ENCODE peak calls at places on chromosomes 2 and 18, in eight cellular contexts. One of them, this sample, is unnamed.
A peak's percentile ranks its signal among the peaks of the same experiment; 100 is the strongest.

GRCh38 chr18:22711381-22711717 is 221.8 kb upstream of the RBBP8 start:
- DNase-seq in stimulated activated naive CD8-positive, alpha-beta T cell treated with anti-CD3 and anti-CD28 coated beads, Interleukin-15, amount 100 ng/mL, for 72 hours: no peak
- DNase-seq in stimulated activated naive CD4-positive, alpha-beta T cell: no peak
- DNase-seq in NCI-H1930: no peak
- DNase-seq in activated CD4-positive, alpha-beta T cell treated with anti-CD3 and anti-CD28 coated beads, Interleukin-2, amount 50 U/mL, for 1 hour: no peak
- DNase-seq in HuH-7.5: no peak
- DNase-seq in cerebellar cortex: no peak
- DNase-seq in HCT116: no peak
- DNase-seq in this sample: no peak

GRCh38 chr2:12602661-12603060 is 114.1 kb upstream of the TRIB2 start:
- DNase-seq in stimulated activated naive CD8-positive, alpha-beta T cell treated with anti-CD3 and anti-CD28 coated beads, Interleukin-15, amount 100 ng/mL, for 72 hours: no peak
- DNase-seq in stimulated activated naive CD4-positive, alpha-beta T cell: no peak
- DNase-seq in NCI-H1930: no peak
- DNase-seq in activated CD4-positive, alpha-beta T cell treated with anti-CD3 and anti-CD28 coated beads, Interleukin-2, amount 50 U/mL, for 1 hour: no peak
- DNase-seq in HuH-7.5: no peak
- DNase-seq in cerebellar cortex: no peak
- DNase-seq in HCT116: no peak
- DNase-seq in this sample: no peak

GRCh38 chr2:241184901-241185300 is 3.6 kb upstream of the ANO7 start:
- DNase-seq in stimulated activated naive CD8-positive, alpha-beta T cell treated with anti-CD3 and anti-CD28 coated beads, Interleukin-15, amount 100 ng/mL, for 72 hours: no peak
- DNase-seq in stimulated activated naive CD4-positive, alpha-beta T cell: no peak
- DNase-seq in NCI-H1930: no peak
- DNase-seq in activated CD4-positive, alpha-beta T cell treated with anti-CD3 and anti-CD28 coated beads, Interleukin-2, amount 50 U/mL, for 1 hour: no peak
- DNase-seq in HuH-7.5: no peak
- DNase-seq in cerebellar cortex: no peak
- DNase-seq in HCT116: no peak
- DNase-seq in this sample: no peak

GRCh38 chr2:47735046-47735445 is 47.9 kb upstream of the MSH6 start:
- DNase-seq in stimulated activated naive CD8-positive, alpha-beta T cell treated with anti-CD3 and anti-CD28 coated beads, Interleukin-15, amount 100 ng/mL, for 72 hours: no peak
- DNase-seq in stimulated activated naive CD4-positive, alpha-beta T cell: no peak
- DNase-seq in NCI-H1930: no peak
- DNase-seq in activated CD4-positive, alpha-beta T cell treated with anti-CD3 and anti-CD28 coated beads, Interleukin-2, amount 50 U/mL, for 1 hour: no peak
- DNase-seq in HuH-7.5: no peak
- DNase-seq in cerebellar cortex: peak; percentile 16
- DNase-seq in HCT116: no peak
- DNase-seq in this sample: no peak

GRCh38 chr2:98121149-98121548 is 34.2 kb downstream of the VWA3B start:
- DNase-seq in stimulated activated naive CD8-positive, alpha-beta T cell treated with anti-CD3 and anti-CD28 coated beads, Interleukin-15, amount 100 ng/mL, for 72 hours: no peak
- DNase-seq in stimulated activated naive CD4-positive, alpha-beta T cell: no peak
- DNase-seq in NCI-H1930: no peak
- DNase-seq in activated CD4-positive, alpha-beta T cell treated with anti-CD3 and anti-CD28 coated beads, Interleukin-2, amount 50 U/mL, for 1 hour: no peak
- DNase-seq in HuH-7.5: no peak
- DNase-seq in cerebellar cortex: no peak
- DNase-seq in HCT116: no peak
- DNase-seq in this sample: peak; percentile 38

GRCh38 chr18:6866552-6866951 is 137.0 kb downstream of the ARHGAP28 start:
- DNase-seq in stimulated activated naive CD8-positive, alpha-beta T cell treated with anti-CD3 and anti-CD28 coated beads, Interleukin-15, amount 100 ng/mL, for 72 hours: no peak
- DNase-seq in stimulated activated naive CD4-positive, alpha-beta T cell: no peak
- DNase-seq in NCI-H1930: peak; percentile 78
- DNase-seq in activated CD4-positive, alpha-beta T cell treated with anti-CD3 and anti-CD28 coated beads, Interleukin-2, amount 50 U/mL, for 1 hour: no peak
- DNase-seq in HuH-7.5: no peak
- DNase-seq in cerebellar cortex: no peak
- DNase-seq in HCT116: no peak
- DNase-seq in this sample: no peak

GRCh38 chr18:37254256-37254880 is 311.2 kb downstream of the CELF4 start:
- DNase-seq in stimulated activated naive CD8-positive, alpha-beta T cell treated with anti-CD3 and anti-CD28 coated beads, Interleukin-15, amount 100 ng/mL, for 72 hours: no peak
- DNase-seq in stimulated activated naive CD4-positive, alpha-beta T cell: no peak
- DNase-seq in NCI-H1930: no peak
- DNase-seq in activated CD4-positive, alpha-beta T cell treated with anti-CD3 and anti-CD28 coated beads, Interleukin-2, amount 50 U/mL, for 1 hour: no peak
- DNase-seq in HuH-7.5: no peak
- DNase-seq in cerebellar cortex: peak; percentile 36
- DNase-seq in HCT116: no peak
- DNase-seq in this sample: no peak

GRCh38 chr2:118786691-118787090 is 60.8 kb downstream of the EN1 start:
- DNase-seq in stimulated activated naive CD8-positive, alpha-beta T cell treated with anti-CD3 and anti-CD28 coated beads, Interleukin-15, amount 100 ng/mL, for 72 hours: no peak
- DNase-seq in stimulated activated naive CD4-positive, alpha-beta T cell: no peak
- DNase-seq in NCI-H1930: no peak
- DNase-seq in activated CD4-positive, alpha-beta T cell treated with anti-CD3 and anti-CD28 coated beads, Interleukin-2, amount 50 U/mL, for 1 hour: no peak
- DNase-seq in HuH-7.5: no peak
- DNase-seq in cerebellar cortex: no peak
- DNase-seq in HCT116: no peak
- DNase-seq in this sample: no peak

GRCh38 chr2:54464334-54464733 is 8.2 kb downstream of the SPTBN1 start:
- DNase-seq in stimulated activated naive CD8-positive, alpha-beta T cell treated with anti-CD3 and anti-CD28 coated beads, Interleukin-15, amount 100 ng/mL, for 72 hours: no peak
- DNase-seq in stimulated activated naive CD4-positive, alpha-beta T cell: no peak
- DNase-seq in NCI-H1930: no peak
- DNase-seq in activated CD4-positive, alpha-beta T cell treated with anti-CD3 and anti-CD28 coated beads, Interleukin-2, amount 50 U/mL, for 1 hour: no peak
- DNase-seq in HuH-7.5: no peak
- DNase-seq in cerebellar cortex: no peak
- DNase-seq in HCT116: no peak
- DNase-seq in this sample: no peak

GRCh38 chr2:238875161-238875530 is 27.3 kb downstream of the TWIST2 start:
- DNase-seq in stimulated activated naive CD8-positive, alpha-beta T cell treated with anti-CD3 and anti-CD28 coated beads, Interleukin-15, amount 100 ng/mL, for 72 hours: no peak
- DNase-seq in stimulated activated naive CD4-positive, alpha-beta T cell: no peak
- DNase-seq in NCI-H1930: no peak
- DNase-seq in activated CD4-positive, alpha-beta T cell treated with anti-CD3 and anti-CD28 coated beads, Interleukin-2, amount 50 U/mL, for 1 hour: no peak
- DNase-seq in HuH-7.5: no peak
- DNase-seq in cerebellar cortex: no peak
- DNase-seq in HCT116: no peak
- DNase-seq in this sample: no peak

GRCh38 chr2:9330639-9331270 is 92.6 kb downstream of the ITGB1BP1 start:
- DNase-seq in stimulated activated naive CD8-positive, alpha-beta T cell treated with anti-CD3 and anti-CD28 coated beads, Interleukin-15, amount 100 ng/mL, for 72 hours: no peak
- DNase-seq in stimulated activated naive CD4-positive, alpha-beta T cell: no peak
- DNase-seq in NCI-H1930: no peak
- DNase-seq in activated CD4-positive, alpha-beta T cell treated with anti-CD3 and anti-CD28 coated beads, Interleukin-2, amount 50 U/mL, for 1 hour: no peak
- DNase-seq in HuH-7.5: no peak
- DNase-seq in cerebellar cortex: no peak
- DNase-seq in HCT116: no peak
- DNase-seq in this sample: no peak

GRCh38 chr2:230909841-230910545 is 15.0 kb downstream of the GPR55 start:
- DNase-seq in stimulated activated naive CD8-positive, alpha-beta T cell treated with anti-CD3 and anti-CD28 coated beads, Interleukin-15, amount 100 ng/mL, for 72 hours: no peak
- DNase-seq in stimulated activated naive CD4-positive, alpha-beta T cell: no peak
- DNase-seq in NCI-H1930: no peak
- DNase-seq in activated CD4-positive, alpha-beta T cell treated with anti-CD3 and anti-CD28 coated beads, Interleukin-2, amount 50 U/mL, for 1 hour: no peak
- DNase-seq in HuH-7.5: no peak
- DNase-seq in cerebellar cortex: no peak
- DNase-seq in HCT116: no peak
- DNase-seq in this sample: no peak

GRCh38 chr2:240179941-240180666 is 39.6 kb upstream of the OTOS start:
- DNase-seq in stimulated activated naive CD8-positive, alpha-beta T cell treated with anti-CD3 and anti-CD28 coated beads, Interleukin-15, amount 100 ng/mL, for 72 hours: no peak
- DNase-seq in stimulated activated naive CD4-positive, alpha-beta T cell: no peak
- DNase-seq in NCI-H1930: no peak
- DNase-seq in activated CD4-positive, alpha-beta T cell treated with anti-CD3 and anti-CD28 coated beads, Interleukin-2, amount 50 U/mL, for 1 hour: no peak
- DNase-seq in HuH-7.5: no peak
- DNase-seq in cerebellar cortex: no peak
- DNase-seq in HCT116: no peak
- DNase-seq in this sample: no peak

GRCh38 chr18:48679236-48679635 is 140.4 kb downstream of the CTIF start:
- DNase-seq in stimulated activated naive CD8-positive, alpha-beta T cell treated with anti-CD3 and anti-CD28 coated beads, Interleukin-15, amount 100 ng/mL, for 72 hours: no peak
- DNase-seq in stimulated activated naive CD4-positive, alpha-beta T cell: no peak
- DNase-seq in NCI-H1930: no peak
- DNase-seq in activated CD4-positive, alpha-beta T cell treated with anti-CD3 and anti-CD28 coated beads, Interleukin-2, amount 50 U/mL, for 1 hour: no peak
- DNase-seq in HuH-7.5: no peak
- DNase-seq in cerebellar cortex: no peak
- DNase-seq in HCT116: no peak
- DNase-seq in this sample: no peak

GRCh38 chr2:170739048-170739447 is 23.9 kb downstream of the SP5 start:
- DNase-seq in stimulated activated naive CD8-positive, alpha-beta T cell treated with anti-CD3 and anti-CD28 coated beads, Interleukin-15, amount 100 ng/mL, for 72 hours: no peak
- DNase-seq in stimulated activated naive CD4-positive, alpha-beta T cell: no peak
- DNase-seq in NCI-H1930: no peak
- DNase-seq in activated CD4-positive, alpha-beta T cell treated with anti-CD3 and anti-CD28 coated beads, Interleukin-2, amount 50 U/mL, for 1 hour: no peak
- DNase-seq in HuH-7.5: no peak
- DNase-seq in cerebellar cortex: no peak
- DNase-seq in HCT116: peak; percentile 57
- DNase-seq in this sample: no peak

GRCh38 chr18:61606068-61606660 is 272.9 kb downstream of the CDH20 start:
- DNase-seq in stimulated activated naive CD8-positive, alpha-beta T cell treated with anti-CD3 and anti-CD28 coated beads, Interleukin-15, amount 100 ng/mL, for 72 hours: no peak
- DNase-seq in stimulated activated naive CD4-positive, alpha-beta T cell: no peak
- DNase-seq in NCI-H1930: no peak
- DNase-seq in activated CD4-positive, alpha-beta T cell treated with anti-CD3 and anti-CD28 coated beads, Interleukin-2, amount 50 U/mL, for 1 hour: no peak
- DNase-seq in HuH-7.5: no peak
- DNase-seq in cerebellar cortex: peak; percentile 53
- DNase-seq in HCT116: no peak
- DNase-seq in this sample: peak; percentile 14

GRCh38 chr2:8569332-8569930 is 112.4 kb upstream of the ID2 start:
- DNase-seq in stimulated activated naive CD8-positive, alpha-beta T cell treated with anti-CD3 and anti-CD28 coated beads, Interleukin-15, amount 100 ng/mL, for 72 hours: no peak
- DNase-seq in stimulated activated naive CD4-positive, alpha-beta T cell: no peak
- DNase-seq in NCI-H1930: no peak
- DNase-seq in activated CD4-positive, alpha-beta T cell treated with anti-CD3 and anti-CD28 coated beads, Interleukin-2, amount 50 U/mL, for 1 hour: no peak
- DNase-seq in HuH-7.5: no peak
- DNase-seq in cerebellar cortex: no peak
- DNase-seq in HCT116: no peak
- DNase-seq in this sample: no peak

GRCh38 chr2:200065477-200065876 is 110.1 kb downstream of the MAIP1 start:
- DNase-seq in stimulated activated naive CD8-positive, alpha-beta T cell treated with anti-CD3 and anti-CD28 coated beads, Interleukin-15, amount 100 ng/mL, for 72 hours: no peak
- DNase-seq in stimulated activated naive CD4-positive, alpha-beta T cell: no peak
- DNase-seq in NCI-H1930: no peak
- DNase-seq in activated CD4-positive, alpha-beta T cell treated with anti-CD3 and anti-CD28 coated beads, Interleukin-2, amount 50 U/mL, for 1 hour: no peak
- DNase-seq in HuH-7.5: no peak
- DNase-seq in cerebellar cortex: no peak
- DNase-seq in HCT116: no peak
- DNase-seq in this sample: no peak

GRCh38 chr2:152920846-152921245 is 202.4 kb downstream of the ARL6IP6 start:
- DNase-seq in stimulated activated naive CD8-positive, alpha-beta T cell treated with anti-CD3 and anti-CD28 coated beads, Interleukin-15, amount 100 ng/mL, for 72 hours: no peak
- DNase-seq in stimulated activated naive CD4-positive, alpha-beta T cell: no peak
- DNase-seq in NCI-H1930: no peak
- DNase-seq in activated CD4-positive, alpha-beta T cell treated with anti-CD3 and anti-CD28 coated beads, Interleukin-2, amount 50 U/mL, for 1 hour: no peak
- DNase-seq in HuH-7.5: no peak
- DNase-seq in cerebellar cortex: no peak
- DNase-seq in HCT116: peak; percentile 16
- DNase-seq in this sample: peak; percentile 4

GRCh38 chr2:203551653-203552250 is 16.7 kb upstream of the RAPH1 start:
- DNase-seq in stimulated activated naive CD8-positive, alpha-beta T cell treated with anti-CD3 and anti-CD28 coated beads, Interleukin-15, amount 100 ng/mL, for 72 hours: no peak
- DNase-seq in stimulated activated naive CD4-positive, alpha-beta T cell: no peak
- DNase-seq in NCI-H1930: no peak
- DNase-seq in activated CD4-positive, alpha-beta T cell treated with anti-CD3 and anti-CD28 coated beads, Interleukin-2, amount 50 U/mL, for 1 hour: no peak
- DNase-seq in HuH-7.5: no peak
- DNase-seq in cerebellar cortex: no peak
- DNase-seq in HCT116: no peak
- DNase-seq in this sample: no peak

GRCh38 chr2:233853353-233853752 is 982 bp downstream of the HJURP start:
- DNase-seq in stimulated activated naive CD8-positive, alpha-beta T cell treated with anti-CD3 and anti-CD28 coated beads, Interleukin-15, amount 100 ng/mL, for 72 hours: no peak
- DNase-seq in stimulated activated naive CD4-positive, alpha-beta T cell: no peak
- DNase-seq in NCI-H1930: no peak
- DNase-seq in activated CD4-positive, alpha-beta T cell treated with anti-CD3 and anti-CD28 coated beads, Interleukin-2, amount 50 U/mL, for 1 hour: no peak
- DNase-seq in HuH-7.5: no peak
- DNase-seq in cerebellar cortex: no peak
- DNase-seq in HCT116: no peak
- DNase-seq in this sample: no peak

GRCh38 chr2:208047840-208048239 is 22.5 kb upstream of the PLEKHM3 start:
- DNase-seq in stimulated activated naive CD8-positive, alpha-beta T cell treated with anti-CD3 and anti-CD28 coated beads, Interleukin-15, amount 100 ng/mL, for 72 hours: no peak
- DNase-seq in stimulated activated naive CD4-positive, alpha-beta T cell: no peak
- DNase-seq in NCI-H1930: no peak
- DNase-seq in activated CD4-positive, alpha-beta T cell treated with anti-CD3 and anti-CD28 coated beads, Interleukin-2, amount 50 U/mL, for 1 hour: no peak
- DNase-seq in HuH-7.5: no peak
- DNase-seq in cerebellar cortex: no peak
- DNase-seq in HCT116: no peak
- DNase-seq in this sample: no peak

GRCh38 chr2:10658041-10658913 is 31.5 kb downstream of the NOL10 start:
- DNase-seq in stimulated activated naive CD8-positive, alpha-beta T cell treated with anti-CD3 and anti-CD28 coated beads, Interleukin-15, amount 100 ng/mL, for 72 hours: no peak
- DNase-seq in stimulated activated naive CD4-positive, alpha-beta T cell: no peak
- DNase-seq in NCI-H1930: no peak
- DNase-seq in activated CD4-positive, alpha-beta T cell treated with anti-CD3 and anti-CD28 coated beads, Interleukin-2, amount 50 U/mL, for 1 hour: no peak
- DNase-seq in HuH-7.5: no peak
- DNase-seq in cerebellar cortex: no peak
- DNase-seq in HCT116: peak; percentile 29
- DNase-seq in this sample: no peak

GRCh38 chr18:25843791-25844190 is 246.6 kb downstream of the SS18 start:
- DNase-seq in stimulated activated naive CD8-positive, alpha-beta T cell treated with anti-CD3 and anti-CD28 coated beads, Interleukin-15, amount 100 ng/mL, for 72 hours: no peak
- DNase-seq in stimulated activated naive CD4-positive, alpha-beta T cell: no peak
- DNase-seq in NCI-H1930: no peak
- DNase-seq in activated CD4-positive, alpha-beta T cell treated with anti-CD3 and anti-CD28 coated beads, Interleukin-2, amount 50 U/mL, for 1 hour: no peak
- DNase-seq in HuH-7.5: no peak
- DNase-seq in cerebellar cortex: no peak
- DNase-seq in HCT116: no peak
- DNase-seq in this sample: no peak

GRCh38 chr18:78893396-78894305 is 86.0 kb upstream of the SALL3 start:
- DNase-seq in stimulated activated naive CD8-positive, alpha-beta T cell treated with anti-CD3 and anti-CD28 coated beads, Interleukin-15, amount 100 ng/mL, for 72 hours: no peak
- DNase-seq in stimulated activated naive CD4-positive, alpha-beta T cell: no peak
- DNase-seq in NCI-H1930: no peak
- DNase-seq in activated CD4-positive, alpha-beta T cell treated with anti-CD3 and anti-CD28 coated beads, Interleukin-2, amount 50 U/mL, for 1 hour: no peak
- DNase-seq in HuH-7.5: no peak
- DNase-seq in cerebellar cortex: no peak
- DNase-seq in HCT116: no peak
- DNase-seq in this sample: no peak

GRCh38 chr2:231000211-231000904 is 4.4 kb downstream of the SPATA3 start:
- DNase-seq in stimulated activated naive CD8-positive, alpha-beta T cell treated with anti-CD3 and anti-CD28 coated beads, Interleukin-15, amount 100 ng/mL, for 72 hours: no peak
- DNase-seq in stimulated activated naive CD4-positive, alpha-beta T cell: no peak
- DNase-seq in NCI-H1930: no peak
- DNase-seq in activated CD4-positive, alpha-beta T cell treated with anti-CD3 and anti-CD28 coated beads, Interleukin-2, amount 50 U/mL, for 1 hour: no peak
- DNase-seq in HuH-7.5: no peak
- DNase-seq in cerebellar cortex: no peak
- DNase-seq in HCT116: no peak
- DNase-seq in this sample: no peak

This sample was measured in Ammon's horn.